ENCODE peak calls at places on chromosomes 1 and 21, in nine cellular contexts. A is K562, N is upper lobe of left lung, Z is transverse colon, M is HepG2, Q is suprapubic skin, D is SK-N-SH, Y is stomach, X is GM12878. C is an unnamed sample.

GRCh38 chr1:68093737-68094136 is 43.3 kb upstream of the DIRAS3 start:
- DNase-seq in D (no peak), N (no peak), Z (no peak), M (no peak), A (no peak), Y (no peak), X (no peak), Q (no peak), C (no peak)

GRCh38 chr1:7438921-7439655 is 332.0 kb upstream of the VAMP3 start:
- DNase-seq in N (no peak), X (no peak), M (no peak), Z (no peak), Y (no peak), A (no peak), Q (no peak), D (no peak), C (no peak)

GRCh38 chr1:20530261-20530660 is 22.1 kb upstream of the FAM43B start:
- DNase-seq in Y (no peak), D (no peak), N (no peak), Q (no peak), M (no peak), Z (no peak), A (peak; percentile 42), X (no peak), C (no peak)

GRCh38 chr1:18738126-18738525 is 107.5 kb downstream of the PAX7 start:
- DNase-seq in Q (no peak), D (no peak), M (no peak), A (no peak), Y (no peak), X (no peak), N (peak; percentile 58), Z (no peak), C (no peak)

GRCh38 chr1:227357229-227358078 is 39.2 kb upstream of the CDC42BPA start:
- DNase-seq in Z (peak; percentile 69), D (no peak), A (peak; percentile 96), Y (peak; percentile 65), M (peak; percentile 52), N (no peak), X (no peak), Q (peak; percentile 67), C (peak; percentile 72)

GRCh38 chr21:44454747-44455523 is at the start of gene LRRC3:
- DNase-seq in Y (peak; percentile 88), A (peak; percentile 83), D (peak; percentile 100), Z (peak; percentile 90), Q (peak; percentile 83), N (peak; percentile 94), M (peak; percentile 82), X (peak; percentile 1), C (peak; percentile 95)

GRCh38 chr21:40466893-40467483 is 380.0 kb downstream of the DSCAM start:
- DNase-seq in A (peak; percentile 2), Z (no peak), Y (no peak), D (peak; percentile 17), Q (no peak), X (no peak), N (no peak), M (no peak), C (no peak)

GRCh38 chr1:227759345-227760300 is 24.4 kb downstream of the SNAP47 start:
- DNase-seq in Y (no peak), Q (peak; percentile 73), X (no peak), M (no peak), A (no peak), Z (peak; percentile 58), N (no peak), D (no peak), C (peak; percentile 94)

GRCh38 chr1:180940445-180940844 is 27.7 kb downstream of the KIAA1614 start:
- DNase-seq in A (no peak), D (no peak), Z (no peak), Y (no peak), X (no peak), Q (no peak), N (no peak), M (no peak), C (no peak)

GRCh38 chr1:34199927-34200326 is 23.2 kb downstream of the C1orf94 start:
- DNase-seq in A (no peak), Z (no peak), N (no peak), D (no peak), M (peak; percentile 2), Y (no peak), Q (no peak), X (no peak), C (no peak)

GRCh38 chr1:37513795-37514349 is 694 bp downstream of the MEAF6 start:
- DNase-seq in Y (peak; percentile 27), A (peak; percentile 75), N (peak; percentile 64), M (peak; percentile 40), X (no peak), Q (no peak), D (peak; percentile 44), Z (peak; percentile 33), C (no peak)

GRCh38 chr1:200294241-200294640 is 115.6 kb downstream of the ZNF281 start:
- DNase-seq in D (no peak), Z (no peak), Y (no peak), A (no peak), N (no peak), X (no peak), M (no peak), Q (no peak), C (no peak)

GRCh38 chr1:200983035-200983561 is 40.4 kb downstream of the KIF21B start:
- DNase-seq in Z (no peak), Q (no peak), Y (no peak), X (no peak), M (no peak), A (no peak), N (no peak), D (no peak), C (no peak)

GRCh38 chr1:11880911-11881748 is 22.4 kb upstream of the NPPB start:
- DNase-seq in X (no peak), N (no peak), Q (no peak), Y (no peak), M (no peak), D (peak; percentile 91), Z (no peak), A (peak; percentile 92), C (peak; percentile 80)

DNA sequence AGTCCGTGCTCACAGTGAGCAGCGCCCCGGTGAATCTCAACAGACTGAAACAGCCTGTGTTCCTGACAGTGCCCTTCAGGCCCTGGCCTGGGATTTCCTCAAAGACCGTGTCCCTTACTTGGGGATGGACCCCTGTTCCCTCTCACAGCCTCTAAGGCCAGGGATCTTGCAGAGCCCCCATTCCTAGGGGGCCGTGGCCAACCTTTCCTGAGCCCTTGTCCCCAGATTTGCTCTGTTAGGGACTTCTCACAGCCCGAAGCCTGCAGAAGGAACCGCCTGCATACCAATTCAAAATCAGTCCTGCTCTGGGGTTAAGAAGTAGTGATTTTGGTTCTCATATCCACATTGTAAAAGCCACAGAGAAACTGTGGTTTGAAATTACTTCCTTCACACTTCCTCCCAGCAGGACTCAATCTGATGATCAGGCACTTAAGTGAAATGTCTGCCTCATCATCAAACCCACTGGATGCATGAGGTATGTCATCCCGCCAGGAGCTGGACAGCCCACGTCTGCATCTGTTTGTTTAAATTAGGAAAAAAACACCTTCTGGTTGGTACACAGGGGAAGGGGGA is 14.9 kb downstream of the ABCA4 start:
- DNase-seq in A (no peak), Y (no peak), D (no peak), Z (no peak), Q (peak; percentile 5), X (no peak), N (no peak), M (no peak), C (no peak)
- TF ChIP-seq EP300 in A (no peak), Y (no peak), D (no peak), Z (no peak), Q (no peak), X (no peak), N (no peak), M (no peak), C (no peak)

GRCh38 chr1:3441880-3442279 is 12.6 kb upstream of the ARHGEF16 start:
- DNase-seq in M (no peak), Y (no peak), X (no peak), Q (no peak), Z (no peak), A (no peak), N (no peak), D (no peak), C (no peak)
- H3K27ac ChIP-seq in M (no peak overlapping the region), Y (no peak overlapping the region), X (no peak overlapping the region), Q (no peak overlapping the region), Z (no peak overlapping the region), A (no peak overlapping the region), N (no peak overlapping the region), D (no peak overlapping the region), C (peak overlapping the region; percentile 31)

DNA sequence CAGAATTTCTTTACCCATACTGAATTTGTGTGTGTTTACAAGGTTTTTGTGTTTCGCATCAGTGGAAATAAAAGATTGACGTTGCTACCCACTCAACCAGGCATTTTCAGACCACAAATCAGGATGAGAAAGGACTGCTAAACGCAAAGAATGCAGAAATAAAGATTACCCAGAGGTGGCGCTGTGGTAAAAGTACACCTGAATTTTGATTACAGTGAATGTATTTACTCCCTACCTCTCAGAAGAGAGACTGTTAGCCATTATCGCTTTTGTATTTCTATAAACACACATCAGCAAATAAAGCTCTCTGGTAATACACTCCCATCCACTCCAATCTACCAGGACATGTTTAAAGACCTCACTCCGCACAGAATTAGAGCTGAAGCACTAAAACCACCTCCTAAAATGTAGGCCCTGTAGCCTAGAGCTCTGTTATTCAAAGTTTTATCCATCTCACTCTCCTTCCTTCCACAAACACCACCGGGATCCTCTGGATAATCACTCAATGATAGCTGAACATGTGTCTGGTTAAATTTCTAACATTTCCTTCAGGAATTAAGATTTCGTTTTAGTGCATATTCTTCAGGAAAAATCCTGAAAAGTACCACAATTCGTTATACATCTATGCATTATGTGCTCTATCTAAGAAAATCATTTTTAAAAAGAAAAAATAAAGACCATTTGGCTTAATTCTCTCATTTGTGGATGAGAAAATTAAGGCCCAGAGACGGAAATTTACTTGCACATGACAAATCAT is 2.5 kb upstream of the LMO4 start:
- DNase-seq in D (peak; percentile 40), M (peak; percentile 44), X (no peak), Q (no peak), Z (peak; percentile 49), Y (peak; percentile 30), N (no peak), A (peak; percentile 64), C (no peak)
- TF ChIP-seq POLR2AphosphoS5 in D (no peak), M (no peak), X (no peak), Q (no peak), Z (no peak), Y (no peak), N (no peak), A (no peak), C (no peak)

GRCh38 chr1:161009602-161010211 is 11.2 kb downstream of the F11R start:
- DNase-seq in M (no peak), Q (no peak), N (no peak), Z (no peak), Y (no peak), X (no peak), D (no peak), A (peak; percentile 93), C (no peak)

GRCh38 chr1:161007369-161007768 is 13.6 kb downstream of the F11R start:
- DNase-seq in N (no peak), A (no peak), M (no peak), Z (no peak), X (no peak), Y (no peak), D (no peak), Q (no peak), C (no peak)

GRCh38 chr1:161012420-161012819 is 8.5 kb downstream of the F11R start:
- DNase-seq in Z (no peak), N (no peak), A (no peak), X (no peak), Q (no peak), M (no peak), D (no peak), Y (no peak), C (no peak)

GRCh38 chr1:161006563-161006962 is 14.4 kb downstream of the F11R start:
- DNase-seq in Z (no peak), Q (no peak), Y (no peak), X (no peak), N (no peak), M (no peak), D (no peak), A (no peak), C (no peak)

GRCh38 chr1:161008857-161009554 is 11.9 kb downstream of the F11R start:
- DNase-seq in Q (no peak), Z (no peak), N (no peak), Y (no peak), A (no peak), M (peak; percentile 12), D (no peak), X (no peak), C (no peak)
- TF ChIP-seq EP300 in Q (no peak), Z (no peak), N (peak; percentile 2), Y (no peak), A (no peak), M (no peak), D (no peak), X (no peak), C (no peak)